ENCODE peak calls at places on chromosomes 2 and 18, in nine cellular contexts. C, F, V, K, Q, Z, W, S and A are unnamed samples.

GRCh38 chr2:86789687-86790133 is 1.0 kb downstream of the CD8A start:
- DNase-seq in C (no peak), F (no peak), V (no peak), K (no peak), Q (no peak), Z (no peak), W (no peak), S (no peak), A (no peak)

GRCh38 chr18:75811156-75811555 is 383.7 kb upstream of the SMIM21 start:
- DNase-seq in C (no peak), F (peak), V (no peak), K (no peak), Q (no peak), Z (no peak), W (no peak), S (no peak), A (no peak)

GRCh38 chr2:218569038-218569431 is 396 bp downstream of the CNOT9 start:
- DNase-seq in C (no peak), F (peak), V (no peak), K (no peak), Q (peak), Z (peak), W (peak), S (peak), A (no peak)

GRCh38 chr18:58721586-58722160 is 50.4 kb downstream of the MALT1 start:
- DNase-seq in C (no peak), F (no peak), V (no peak), K (no peak), Q (no peak), Z (no peak), W (no peak), S (no peak), A (no peak)

GRCh38 chr2:61763605-61764034 is 90.2 kb downstream of the FAM161A start:
- DNase-seq in C (peak), F (peak), V (no peak), K (no peak), Q (peak), Z (peak), W (no peak), S (no peak), A (no peak)

GRCh38 chr18:73933666-73934065 is 214.0 kb downstream of the FBXO15 start:
- DNase-seq in C (no peak), F (no peak), V (no peak), K (no peak), Q (no peak), Z (no peak), W (no peak), S (no peak), A (no peak)

GRCh38 chr18:6557470-6558245 is 142.9 kb upstream of the L3MBTL4 start:
- DNase-seq in C (no peak), F (no peak), V (peak), K (no peak), Q (no peak), Z (no peak), W (no peak), S (no peak), A (no peak)

GRCh38 chr2:21454839-21455238 is 331.1 kb downstream of the TDRD15 start:
- DNase-seq in C (no peak), F (no peak), V (no peak), K (no peak), Q (no peak), Z (no peak), W (no peak), S (no peak), A (no peak)

GRCh38 chr2:160474319-160474645 is 19.3 kb downstream of the RBMS1 start:
- DNase-seq in C (no peak), F (no peak), V (no peak), K (no peak), Q (no peak), Z (no peak), W (no peak), S (no peak), A (no peak)